ENCODE peak calls at places on chromosomes 16 and 17, in seven cellular contexts. G is GM12878, C is GM23338, V is HCT116, A is K562, R is SK-N-SH, S is HL-60. D is an unnamed sample.

GRCh38 chr17:50148226-50149098 is 2.0 kb downstream of the PPP1R9B start:
- DNase-seq in R (peak; percentile 76), C (peak; percentile 40), A (peak; percentile 82), S (peak; percentile 93), V (no peak), G (peak; percentile 81), D (no peak)

GRCh38 chr17:81398170-81398854 is 3.1 kb downstream of the BAHCC1 start:
- DNase-seq in A (no peak), V (no peak), C (peak; percentile 68), R (peak; percentile 68), S (peak; percentile 77), G (no peak), D (no peak)

GRCh38 chr16:50876263-50876662 is 134.4 kb downstream of the CYLD start:
- DNase-seq in A (no peak), S (no peak), R (no peak), V (no peak), C (no peak), G (no peak), D (no peak)

GRCh38 chr16:66926171-66926570 is 836 bp upstream of the RRAD start:
- DNase-seq in S (no peak), G (no peak), A (no peak), C (no peak), V (no peak), R (no peak), D (no peak)

GRCh38 chr17:38904892-38905291 is 20.5 kb upstream of the LASP1NB start:
- DNase-seq in G (no peak), C (no peak), V (no peak), A (no peak), R (no peak), S (no peak), D (no peak)

GRCh38 chr17:49995055-49995738 is at the start of gene DLX3:
- DNase-seq in C (peak; percentile 93), V (no peak), S (peak; percentile 18), A (no peak), R (peak; percentile 81), G (no peak), D (no peak)

GRCh38 chr17:61698244-61698643 is 107.2 kb upstream of the NACA2 start:
- DNase-seq in G (no peak), A (no peak), R (no peak), S (no peak), C (no peak), V (no peak), D (no peak)

GRCh38 chr17:10265100-10265810 is 66.8 kb upstream of the GAS7 start:
- DNase-seq in S (no peak), G (peak; percentile 23), R (no peak), C (no peak), A (no peak), V (no peak), D (no peak)

GRCh38 chr16:54145881-54146280 is 140.7 kb downstream of the IRX3 start:
- DNase-seq in R (no peak), A (no peak), C (no peak), G (no peak), S (no peak), V (no peak), D (no peak)

GRCh38 chr17:62064029-62064790 is 868 bp downstream of the MED13 start:
- DNase-seq in R (no peak), G (no peak), V (no peak), A (no peak), S (no peak), C (no peak), D (no peak)

GRCh38 chr17:10879110-10879509 is 41.2 kb upstream of the PIRT start:
- DNase-seq in S (peak; percentile 28), V (no peak), R (peak; percentile 9), C (peak; percentile 12), A (no peak), G (no peak), D (no peak)

GRCh38 chr17:79804856-79805696 is 8.2 kb upstream of the CBX8 start:
- DNase-seq in R (no peak), V (no peak), C (no peak), A (no peak), G (no peak), S (no peak), D (no peak)

GRCh38 chr17:47320879-47321502 is 2.8 kb upstream of the EFCAB13 start:
- DNase-seq in G (no peak), V (no peak), C (no peak), R (no peak), A (no peak), S (no peak), D (no peak)

GRCh38 chr17:7130626-7131467 is 16.2 kb upstream of the ASGR2 start:
- DNase-seq in A (no peak), R (no peak), G (no peak), C (no peak), S (no peak), V (no peak), D (no peak)

GRCh38 chr16:57184890-57185445 is 871 bp downstream of the PSME3IP1 start:
- DNase-seq in C (peak; percentile 24), R (peak; percentile 16), G (no peak), V (no peak), S (no peak), A (no peak), D (no peak)

GRCh38 chr17:32298721-32299578 is 33.3 kb downstream of the RHBDL3 start:
- DNase-seq in C (no peak), S (no peak), V (no peak), A (no peak), R (no peak), G (no peak), D (no peak)

GRCh38 chr16:80816372-80816771 is 12.0 kb upstream of the CDYL2 start:
- DNase-seq in S (no peak), A (no peak), C (peak; percentile 10), G (no peak), R (no peak), V (no peak), D (no peak)

GRCh38 chr17:81393684-81394376 is 1.4 kb upstream of the BAHCC1 start:
- DNase-seq in S (peak; percentile 100), R (peak; percentile 99), C (peak; percentile 100), V (peak; percentile 100), A (peak; percentile 97), G (peak; percentile 40), D (peak; percentile 96)

GRCh38 chr16:30615358-30616076 is 5.3 kb upstream of the ZNF689 start:
- DNase-seq in C (peak; percentile 95), R (peak; percentile 71), G (no peak), V (peak; percentile 48), S (peak; percentile 82), A (peak; percentile 18), D (peak; percentile 25)

GRCh38 chr16:54602666-54603065 is 316.1 kb upstream of the IRX3 start:
- DNase-seq in A (no peak), S (no peak), C (no peak), V (no peak), G (no peak), R (no peak), D (no peak)

GRCh38 chr17:33291248-33292183 is 1.6 kb downstream of the ASIC2 start:
- DNase-seq in S (peak; percentile 21), C (peak; percentile 71), R (peak; percentile 69), A (peak; percentile 16), V (no peak), G (no peak), D (no peak)

GRCh38 chr16:1276580-1276878 is 20.7 kb downstream of the TPSD1 start:
- DNase-seq in G (no peak), R (no peak), C (no peak), V (no peak), S (no peak), A (no peak), D (no peak)
- H3K27me3 ChIP-seq in G (no peaks in the 10 kb centered on the region), R (peaks cover 86% of the 10 kb centered on the region), C (no peaks in the 10 kb centered on the region), V (no peaks in the 10 kb centered on the region), S (peaks cover 9% of the 10 kb centered on the region), A (peaks cover 48% of the 10 kb centered on the region), D (no peaks in the 10 kb centered on the region)

GRCh38 chr17:77735051-77735340 is 223.5 kb upstream of the TNRC6C start:
- DNase-seq in S (no peak), A (no peak), G (no peak), R (peak; percentile 77), C (no peak), V (no peak), D (no peak)

GRCh38 chr17:77736721-77737120 is 221.8 kb upstream of the TNRC6C start:
- DNase-seq in V (no peak), S (no peak), R (no peak), G (no peak), A (no peak), C (no peak), D (no peak)

GRCh38 chr17:77735341-77736206 is 222.9 kb upstream of the TNRC6C start:
- DNase-seq in C (no peak), V (no peak), R (peak; percentile 82), G (no peak), A (peak; percentile 41), S (no peak), D (no peak)

GRCh38 chr17:77737442-77738265 is 220.8 kb upstream of the TNRC6C start:
- DNase-seq in A (no peak), C (no peak), V (no peak), G (no peak), S (no peak), R (no peak), D (no peak)

DNA sequence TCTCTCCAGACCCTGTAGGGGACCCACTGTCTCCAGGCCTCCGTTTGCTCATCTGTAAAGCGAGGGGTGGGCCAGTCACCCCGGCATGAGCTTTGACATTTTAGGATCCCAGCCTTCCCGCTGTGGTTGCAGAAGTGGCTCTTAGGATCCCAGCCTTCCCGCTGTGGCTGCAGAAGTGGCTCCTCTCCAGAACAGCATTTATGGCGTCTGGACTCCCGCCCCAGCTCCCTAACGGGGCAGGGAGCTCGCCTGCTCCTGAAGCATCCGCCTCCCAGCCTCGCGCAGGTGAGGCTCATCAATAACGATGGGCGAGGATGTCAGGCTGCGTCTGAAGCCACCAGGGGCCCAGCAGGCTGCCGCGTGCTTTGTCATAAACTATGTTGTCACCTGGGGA is 222.3 kb upstream of the TNRC6C start:
- DNase-seq in G (no peak), A (no peak), C (peak; percentile 29), R (no peak), V (no peak), S (no peak), D (no peak)
- TF ChIP-seq REST in G (no peak), A (no peak), C (no peak), R (no peak), V (no peak), S (no peak), D (no peak)

DNA sequence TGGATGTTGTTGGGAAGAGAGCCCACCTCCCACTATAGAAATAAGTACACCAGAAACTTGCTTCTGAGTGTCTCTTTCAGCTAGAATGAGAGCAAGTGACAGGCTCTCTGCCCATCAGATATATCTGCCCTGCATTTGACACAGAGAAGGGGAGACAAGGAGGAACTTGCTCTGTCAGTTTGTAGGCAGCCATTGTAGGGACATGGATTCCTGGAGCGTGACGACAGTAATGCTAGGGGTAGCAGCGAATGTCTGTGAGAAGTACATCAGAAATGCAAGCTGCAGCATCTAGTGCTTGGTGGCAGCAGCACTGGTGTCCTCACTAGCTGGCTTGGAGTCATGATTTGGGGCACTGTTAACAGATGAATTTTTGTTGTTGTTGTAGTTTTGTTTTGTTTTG is 23.0 kb downstream of the ZNF200 start:
- DNase-seq in V (no peak), R (no peak), C (no peak), S (no peak), A (no peak), G (no peak), D (no peak)
- TF ChIP-seq POLR2AphosphoS5 in V (no peak), R (no peak), C (no peak), S (no peak), A (no peak), G (no peak), D (no peak)

DNA sequence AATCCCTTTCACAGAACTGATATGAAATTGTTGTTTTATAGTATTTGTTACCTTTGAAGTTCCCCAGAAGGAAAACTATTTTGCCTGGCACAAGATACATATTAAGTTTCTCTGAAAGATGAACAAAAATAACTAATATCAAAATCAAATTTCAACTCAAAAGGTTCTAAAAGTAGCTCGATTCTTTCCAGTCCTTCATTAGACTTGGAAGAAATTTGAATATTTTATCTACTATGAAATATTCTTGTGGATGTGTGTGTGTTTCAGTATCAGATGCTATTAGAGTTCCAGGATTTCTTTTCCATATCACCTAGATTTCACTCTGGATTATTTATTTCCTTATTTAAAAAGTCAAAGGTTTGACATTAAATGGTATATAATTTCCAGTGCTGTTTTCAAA is 3.6 kb upstream of the AATF start:
- DNase-seq in A (no peak), G (no peak), C (no peak), S (no peak), R (no peak), V (no peak), D (no peak)
- H3K27me3 ChIP-seq in A (peaks cover 27% of the 10 kb centered on the region), G (peaks cover 20% of the 10 kb centered on the region), C (peaks cover 92% of the 10 kb centered on the region), S (peaks cover 68% of the 10 kb centered on the region), R (peaks cover 81% of the 10 kb centered on the region), V (no peaks in the 10 kb centered on the region), D (no peaks in the 10 kb centered on the region)

D was measured in Panc1.